ENCODE peak calls at places on chromosomes 13 and 19, in four cellular contexts. One of them, this sample, is unnamed.

GRCh38 chr13:29503041-29503837 is 92.2 kb downstream of the SLC7A1 start:
- DNase-seq in H1: peak; percentile 66
- DNase-seq in K562: peak; percentile 15
- DNase-seq in HepG2: no peak
- DNase-seq in this sample: no peak

GRCh38 chr19:3365447-3366103 is 808 bp upstream of the NFIC start:
- DNase-seq in H1: no peak
- DNase-seq in K562: no peak
- DNase-seq in HepG2: no peak
- DNase-seq in this sample: no peak

GRCh38 chr13:70375718-70376117 is 267.5 kb upstream of the KLHL1 start:
- DNase-seq in H1: no peak
- DNase-seq in K562: no peak
- DNase-seq in HepG2: no peak
- DNase-seq in this sample: no peak

GRCh38 chr13:41914552-41914951 is 46.4 kb downstream of the VWA8 start:
- DNase-seq in H1: no peak
- DNase-seq in K562: no peak
- DNase-seq in HepG2: no peak
- DNase-seq in this sample: no peak

GRCh38 chr13:20351279-20352022 is 119.3 kb upstream of the GJB6 start:
- DNase-seq in H1: no peak
- DNase-seq in K562: no peak
- DNase-seq in HepG2: no peak
- DNase-seq in this sample: no peak

GRCh38 chr19:42443944-42444398 is 1.2 kb upstream of the CXCL17 start:
- DNase-seq in H1: no peak
- DNase-seq in K562: no peak
- DNase-seq in HepG2: peak; percentile 95
- DNase-seq in this sample: no peak

GRCh38 chr13:98326274-98326673 is 149.2 kb upstream of the RNF113B start:
- DNase-seq in H1: no peak
- DNase-seq in K562: no peak
- DNase-seq in HepG2: no peak
- DNase-seq in this sample: no peak

GRCh38 chr13:97224544-97225324 is 2.6 kb downstream of the MBNL2 start:
- DNase-seq in H1: no peak
- DNase-seq in K562: no peak
- DNase-seq in HepG2: peak; percentile 66
- DNase-seq in this sample: no peak

GRCh38 chr13:113589961-113590339 is 5.4 kb downstream of the TFDP1 start:
- DNase-seq in H1: peak; percentile 40
- DNase-seq in K562: no peak
- DNase-seq in HepG2: no peak
- DNase-seq in this sample: no peak

GRCh38 chr13:79491715-79492114 is 10.8 kb downstream of the NDFIP2 start:
- DNase-seq in H1: no peak
- DNase-seq in K562: no peak
- DNase-seq in HepG2: no peak
- DNase-seq in this sample: no peak

GRCh38 chr13:83824561-83824960 is 57.7 kb downstream of the SLITRK1 start:
- DNase-seq in H1: no peak
- DNase-seq in K562: no peak
- DNase-seq in HepG2: no peak
- DNase-seq in this sample: no peak

GRCh38 chr19:37991841-37992248 is 84.8 kb downstream of the SIPA1L3 start:
- DNase-seq in H1: no peak
- DNase-seq in K562: no peak
- DNase-seq in HepG2: peak; percentile 21
- DNase-seq in this sample: no peak
- TF ChIP-seq CBX5 in H1: no peak
- TF ChIP-seq CBX5 in K562: no peak
- TF ChIP-seq CBX5 in HepG2: no peak
- TF ChIP-seq CBX5 in this sample: no peak

GRCh38 chr19:6610934-6611370 is 20.0 kb upstream of the CD70 start:
- DNase-seq in H1: no peak
- DNase-seq in K562: no peak
- DNase-seq in HepG2: no peak
- DNase-seq in this sample: no peak
- TF ChIP-seq CBX5 in H1: no peak
- TF ChIP-seq CBX5 in K562: no peak
- TF ChIP-seq CBX5 in HepG2: no peak
- TF ChIP-seq CBX5 in this sample: no peak

DNA sequence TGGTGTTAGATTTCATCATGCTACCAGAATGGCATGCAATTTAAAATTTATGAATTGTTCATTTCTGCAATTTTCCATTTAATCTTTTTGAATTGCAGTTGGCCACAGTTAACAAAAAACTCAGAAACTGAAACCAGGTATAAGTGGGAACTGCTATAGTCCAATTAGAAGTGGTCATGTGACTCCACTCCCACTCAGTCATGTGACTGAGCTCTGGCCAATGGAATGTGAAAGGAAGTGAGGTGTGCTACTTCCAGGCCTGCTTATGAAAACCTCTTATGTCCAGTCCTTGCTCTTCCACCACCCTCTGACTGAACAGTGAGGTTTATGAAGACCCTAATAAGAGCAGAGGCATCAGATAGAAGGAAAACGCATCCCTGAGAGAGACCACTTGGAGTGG is 47.0 kb downstream of the DLEU7 start:
- DNase-seq in H1: no peak
- DNase-seq in K562: no peak
- DNase-seq in HepG2: no peak
- DNase-seq in this sample: no peak
- TF ChIP-seq CBX5 in H1: no peak
- TF ChIP-seq CBX5 in K562: no peak
- TF ChIP-seq CBX5 in HepG2: no peak
- TF ChIP-seq CBX5 in this sample: no peak

GRCh38 chr13:100658363-100658762 is 16.2 kb downstream of the TMTC4 start:
- DNase-seq in H1: no peak
- DNase-seq in K562: no peak
- DNase-seq in HepG2: no peak
- DNase-seq in this sample: no peak
- TF ChIP-seq CBX5 in H1: no peak
- TF ChIP-seq CBX5 in K562: no peak
- TF ChIP-seq CBX5 in HepG2: no peak
- TF ChIP-seq CBX5 in this sample: no peak